ENCODE peak calls at places on chromosomes 1 and 21, in nine cellular contexts. One of them, this sample, is unnamed.

GRCh38 chr21:23401278-23401677 is 2206.0 kb downstream of the MRPL39 start:
- DNase-seq in NAMALWA: peak
- DNase-seq in activated naive CD4-positive, alpha-beta T cell: no peak
- DNase-seq in stromal cell of bone marrow: no peak
- DNase-seq in posterior vena cava: no peak
- DNase-seq in GM13976: no peak
- DNase-seq in NCI-H2029: no peak
- DNase-seq in NCI-H1092: no peak
- DNase-seq in CMK: no peak
- DNase-seq in this sample: peak

GRCh38 chr1:67560580-67561285 is 124.3 kb upstream of the GADD45A start:
- DNase-seq in NCI-H2029: no peak
- DNase-seq in stromal cell of bone marrow: no peak
- DNase-seq in posterior vena cava: no peak
- DNase-seq in NAMALWA: no peak
- DNase-seq in NCI-H1092: no peak
- DNase-seq in GM13976: no peak
- DNase-seq in CMK: no peak
- DNase-seq in activated naive CD4-positive, alpha-beta T cell: no peak
- DNase-seq in this sample: no peak

GRCh38 chr1:67958472-67958871 is 92.0 kb downstream of the DIRAS3 start:
- DNase-seq in NCI-H1092: no peak
- DNase-seq in stromal cell of bone marrow: no peak
- DNase-seq in activated naive CD4-positive, alpha-beta T cell: no peak
- DNase-seq in GM13976: no peak
- DNase-seq in CMK: no peak
- DNase-seq in NCI-H2029: no peak
- DNase-seq in NAMALWA: no peak
- DNase-seq in posterior vena cava: no peak
- DNase-seq in this sample: no peak

GRCh38 chr21:42079939-42080787 is 9.0 kb downstream of the UMODL1 start:
- DNase-seq in stromal cell of bone marrow: no peak
- DNase-seq in GM13976: no peak
- DNase-seq in NAMALWA: no peak
- DNase-seq in CMK: no peak
- DNase-seq in NCI-H1092: no peak
- DNase-seq in NCI-H2029: no peak
- DNase-seq in activated naive CD4-positive, alpha-beta T cell: no peak
- DNase-seq in posterior vena cava: no peak
- DNase-seq in this sample: no peak

GRCh38 chr1:172588296-172589291 is 55.6 kb downstream of the SUCO start:
- DNase-seq in activated naive CD4-positive, alpha-beta T cell: no peak
- DNase-seq in NCI-H2029: no peak
- DNase-seq in NAMALWA: no peak
- DNase-seq in GM13976: no peak
- DNase-seq in NCI-H1092: no peak
- DNase-seq in stromal cell of bone marrow: peak
- DNase-seq in posterior vena cava: no peak
- DNase-seq in CMK: no peak
- DNase-seq in this sample: peak

GRCh38 chr1:173473599-173474011 is 3.5 kb upstream of the PRDX6 start:
- DNase-seq in posterior vena cava: no peak
- DNase-seq in activated naive CD4-positive, alpha-beta T cell: no peak
- DNase-seq in NCI-H1092: no peak
- DNase-seq in NAMALWA: no peak
- DNase-seq in CMK: no peak
- DNase-seq in NCI-H2029: no peak
- DNase-seq in stromal cell of bone marrow: no peak
- DNase-seq in GM13976: no peak
- DNase-seq in this sample: peak

GRCh38 chr1:55399385-55399784 is 184.2 kb upstream of the USP24 start:
- DNase-seq in NCI-H1092: no peak
- DNase-seq in activated naive CD4-positive, alpha-beta T cell: no peak
- DNase-seq in NAMALWA: no peak
- DNase-seq in GM13976: no peak
- DNase-seq in posterior vena cava: no peak
- DNase-seq in CMK: no peak
- DNase-seq in stromal cell of bone marrow: no peak
- DNase-seq in NCI-H2029: no peak
- DNase-seq in this sample: peak

GRCh38 chr1:155645024-155645423 is 35.0 kb downstream of the MSTO1 start:
- DNase-seq in NCI-H2029: peak
- DNase-seq in CMK: no peak
- DNase-seq in NCI-H1092: no peak
- DNase-seq in posterior vena cava: no peak
- DNase-seq in NAMALWA: no peak
- DNase-seq in GM13976: no peak
- DNase-seq in stromal cell of bone marrow: no peak
- DNase-seq in activated naive CD4-positive, alpha-beta T cell: no peak
- DNase-seq in this sample: peak

GRCh38 chr1:173039621-173040020 is 11.1 kb downstream of the TNFSF18 start:
- DNase-seq in NCI-H1092: no peak
- DNase-seq in stromal cell of bone marrow: no peak
- DNase-seq in posterior vena cava: no peak
- DNase-seq in NAMALWA: no peak
- DNase-seq in NCI-H2029: no peak
- DNase-seq in GM13976: no peak
- DNase-seq in CMK: no peak
- DNase-seq in activated naive CD4-positive, alpha-beta T cell: no peak
- DNase-seq in this sample: no peak

GRCh38 chr1:20983297-20983889 is 193.3 kb downstream of the EIF4G3 start:
- DNase-seq in NAMALWA: no peak
- DNase-seq in NCI-H1092: no peak
- DNase-seq in NCI-H2029: no peak
- DNase-seq in stromal cell of bone marrow: no peak
- DNase-seq in activated naive CD4-positive, alpha-beta T cell: no peak
- DNase-seq in GM13976: no peak
- DNase-seq in CMK: no peak
- DNase-seq in posterior vena cava: no peak
- DNase-seq in this sample: no peak

GRCh38 chr1:14083277-14083676 is 383.3 kb downstream of the PRDM2 start:
- DNase-seq in GM13976: no peak
- DNase-seq in NCI-H2029: no peak
- DNase-seq in stromal cell of bone marrow: no peak
- DNase-seq in NCI-H1092: no peak
- DNase-seq in activated naive CD4-positive, alpha-beta T cell: no peak
- DNase-seq in CMK: no peak
- DNase-seq in posterior vena cava: no peak
- DNase-seq in NAMALWA: no peak
- DNase-seq in this sample: no peak

GRCh38 chr1:20634594-20635084 is 1.4 kb downstream of the PINK1 start:
- DNase-seq in NCI-H1092: no peak
- DNase-seq in NCI-H2029: peak
- DNase-seq in GM13976: peak
- DNase-seq in NAMALWA: no peak
- DNase-seq in stromal cell of bone marrow: no peak
- DNase-seq in CMK: peak
- DNase-seq in activated naive CD4-positive, alpha-beta T cell: no peak
- DNase-seq in posterior vena cava: no peak
- DNase-seq in this sample: peak

GRCh38 chr21:44391345-44392091 is 38.1 kb downstream of the TRPM2 start:
- DNase-seq in CMK: no peak
- DNase-seq in stromal cell of bone marrow: no peak
- DNase-seq in activated naive CD4-positive, alpha-beta T cell: no peak
- DNase-seq in posterior vena cava: peak
- DNase-seq in NAMALWA: peak
- DNase-seq in GM13976: peak
- DNase-seq in NCI-H1092: no peak
- DNase-seq in NCI-H2029: peak
- DNase-seq in this sample: no peak

GRCh38 chr1:234986750-234987414 is 141.8 kb downstream of the TOMM20 start:
- DNase-seq in NCI-H1092: no peak
- DNase-seq in stromal cell of bone marrow: no peak
- DNase-seq in NCI-H2029: no peak
- DNase-seq in NAMALWA: no peak
- DNase-seq in GM13976: no peak
- DNase-seq in CMK: no peak
- DNase-seq in posterior vena cava: no peak
- DNase-seq in activated naive CD4-positive, alpha-beta T cell: no peak
- DNase-seq in this sample: no peak

GRCh38 chr1:74650561-74650960 is 23.0 kb downstream of the ERICH3 start:
- DNase-seq in NAMALWA: no peak
- DNase-seq in activated naive CD4-positive, alpha-beta T cell: no peak
- DNase-seq in stromal cell of bone marrow: no peak
- DNase-seq in NCI-H1092: no peak
- DNase-seq in NCI-H2029: no peak
- DNase-seq in GM13976: no peak
- DNase-seq in posterior vena cava: no peak
- DNase-seq in CMK: no peak
- DNase-seq in this sample: no peak

This sample was measured in astrocyte of the hippocampus.